ENCODE peak calls at places on chromosome 17, in ten cellular contexts. M is omental fat pad, I is brain microvascular endothelial cell, O is AG09319, Q is pancreas, K is right atrium auricular region, N is ascending aorta, L is body of pancreas, S is type B pancreatic cell, D is coronary artery. X is an unnamed sample.

GRCh38 chr17:79622201-79622601 is 11.3 kb upstream of the RBFOX3 start:
- DNase-seq in L (peak; percentile 4), N (peak; percentile 46), S (peak; percentile 47), M (no peak), D (peak; percentile 71), K (no peak), O (no peak), Q (peak; percentile 3), I (no peak), X (peak; percentile 83)

GRCh38 chr17:72139213-72139612 is 18.4 kb downstream of the SOX9 start:
- DNase-seq in S (no peak), N (no peak), I (no peak), L (no peak), M (no peak), O (no peak), K (no peak), D (no peak), Q (no peak), X (no peak)

GRCh38 chr17:50208611-50209061 is 7.2 kb upstream of the COL1A1 start:
- DNase-seq in K (no peak), L (no peak), M (no peak), S (no peak), I (no peak), N (peak; percentile 55), Q (no peak), O (no peak), D (peak; percentile 71), X (no peak)

GRCh38 chr17:37844158-37844976 is 79.8 kb upstream of the TBC1D3K start:
- DNase-seq in Q (peak; percentile 35), N (peak; percentile 77), M (no peak), S (no peak), D (peak; percentile 67), L (peak; percentile 44), O (peak; percentile 10), K (no peak), I (peak; percentile 57), X (no peak)

GRCh38 chr17:74059471-74059870 is 144.0 kb upstream of the RPL38 start:
- DNase-seq in K (no peak), M (no peak), N (no peak), O (no peak), S (no peak), D (no peak), I (no peak), Q (peak; percentile 18), L (peak; percentile 14), X (no peak)

GRCh38 chr17:41015473-41015872 is 6.5 kb upstream of the KRTAP3-1 start:
- DNase-seq in Q (no peak), S (no peak), K (no peak), O (no peak), D (no peak), L (no peak), I (no peak), M (no peak), N (no peak), X (no peak)

GRCh38 chr17:3475155-3475808 is 515 bp upstream of the ASPA start:
- DNase-seq in L (no peak), N (no peak), Q (no peak), O (no peak), D (no peak), S (no peak), I (no peak), M (no peak), K (no peak), X (no peak)

GRCh38 chr17:17018612-17019429 is 23.4 kb upstream of the MPRIP start:
- DNase-seq in N (no peak), K (no peak), M (no peak), S (no peak), I (no peak), D (no peak), O (no peak), L (peak; percentile 80), Q (peak; percentile 69), X (no peak)

GRCh38 chr17:74646231-74646630 is 22.7 kb upstream of the CD300E start:
- DNase-seq in D (no peak), Q (no peak), O (no peak), S (no peak), N (no peak), L (no peak), I (peak; percentile 2), K (no peak), M (no peak), X (no peak)

GRCh38 chr17:56599566-56599965 is 6.1 kb downstream of the NOG start:
- DNase-seq in L (no peak), S (no peak), I (no peak), D (no peak), Q (no peak), K (no peak), N (no peak), O (no peak), M (no peak), X (no peak)

GRCh38 chr17:59785091-59785799 is 77.8 kb downstream of the VMP1 start:
- DNase-seq in Q (no peak), O (no peak), L (no peak), S (no peak), D (no peak), M (no peak), N (no peak), I (no peak), K (no peak), X (no peak)

GRCh38 chr17:32124985-32125847 is 17.1 kb upstream of the RHOT1 start:
- DNase-seq in I (no peak), L (peak; percentile 20), N (peak; percentile 41), S (no peak), O (no peak), M (no peak), Q (no peak), D (no peak), K (no peak), X (no peak)

GRCh38 chr17:1634841-1635650 is 6.4 kb upstream of the SLC43A2 start:
- DNase-seq in Q (no peak), I (no peak), O (no peak), K (no peak), L (no peak), M (no peak), S (no peak), D (no peak), N (no peak), X (no peak)

GRCh38 chr17:63140255-63140654 is 174.2 kb downstream of the TANC2 start:
- DNase-seq in D (no peak), K (no peak), Q (no peak), S (no peak), I (peak; percentile 37), N (no peak), O (no peak), M (no peak), L (no peak), X (no peak)

DNA sequence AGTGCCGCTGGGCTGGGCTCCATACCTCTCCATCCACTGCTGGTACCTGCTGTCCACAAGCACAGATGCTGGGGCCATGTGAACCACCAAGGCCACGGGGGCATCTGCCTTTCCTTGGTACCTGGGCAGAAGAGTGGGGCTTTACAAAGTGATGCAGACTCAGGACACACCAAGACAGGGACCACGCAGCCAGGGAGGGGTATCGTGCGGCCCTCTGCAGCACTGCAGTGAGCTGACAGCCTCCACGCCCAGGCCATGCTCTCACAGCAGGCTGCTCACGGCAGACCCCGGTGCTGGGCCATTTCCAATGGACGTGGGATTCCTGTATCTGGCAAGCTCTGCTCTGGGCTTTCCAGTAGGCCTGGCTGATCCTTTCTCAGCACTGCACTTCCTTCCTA is 14.4 kb downstream of the ELAC2 start:
- DNase-seq in Q (no peak), S (no peak), M (no peak), K (no peak), L (no peak), I (no peak), O (no peak), D (no peak), N (no peak), X (no peak)
- TF ChIP-seq CTCF in Q (no peak), S (peak; percentile 14), M (no peak), K (peak; percentile 19), L (no peak), I (no peak), O (no peak), D (no peak), N (no peak), X (no peak)

GRCh38 chr17:14808425-14808824 is 456.7 kb downstream of the PMP22 start:
- DNase-seq in S (no peak), D (no peak), M (no peak), O (no peak), I (no peak), N (no peak), Q (no peak), L (no peak), K (no peak), X (no peak)

GRCh38 chr17:14803781-14804180 is 461.3 kb downstream of the PMP22 start:
- DNase-seq in O (no peak), N (no peak), Q (no peak), D (no peak), K (no peak), I (no peak), L (no peak), M (no peak), S (no peak), X (no peak)

GRCh38 chr17:14805348-14805747 is 459.8 kb downstream of the PMP22 start:
- DNase-seq in L (no peak), I (no peak), K (no peak), S (no peak), D (no peak), M (no peak), Q (no peak), N (no peak), O (no peak), X (no peak)
- TF ChIP-seq CTCF in L (no peak), I (peak; percentile 35), K (no peak), S (peak; percentile 51), D (no peak), M (no peak), Q (no peak), N (no peak), O (no peak), X (no peak)

DNA sequence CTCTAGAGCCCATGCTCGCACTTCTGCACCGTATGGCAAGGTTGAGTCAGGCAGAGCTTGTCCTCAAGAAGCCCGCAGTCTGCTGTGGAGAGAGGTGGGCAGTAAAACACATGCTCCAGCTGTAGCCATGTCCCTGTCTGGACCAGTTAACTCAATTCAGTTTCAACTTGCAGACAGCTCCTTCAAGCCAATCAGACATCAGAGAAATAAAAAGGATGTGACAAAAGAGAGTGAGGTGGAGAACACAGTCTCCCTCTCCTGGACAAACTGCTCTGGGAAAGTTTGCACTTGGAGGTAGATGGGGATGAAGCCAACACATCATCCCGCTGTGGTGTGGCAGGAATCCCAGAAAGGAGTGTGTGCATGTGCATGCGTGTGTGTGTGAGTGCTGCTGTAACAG is 358.5 kb upstream of the ASIC2 start:
- DNase-seq in I (no peak), K (no peak), Q (no peak), N (peak; percentile 46), L (no peak), S (no peak), D (no peak), O (no peak), M (no peak), X (no peak)
- TF ChIP-seq CTCF in I (no peak), K (no peak), Q (no peak), N (no peak), L (no peak), S (peak; percentile 42), D (no peak), O (no peak), M (no peak), X (no peak)

DNA sequence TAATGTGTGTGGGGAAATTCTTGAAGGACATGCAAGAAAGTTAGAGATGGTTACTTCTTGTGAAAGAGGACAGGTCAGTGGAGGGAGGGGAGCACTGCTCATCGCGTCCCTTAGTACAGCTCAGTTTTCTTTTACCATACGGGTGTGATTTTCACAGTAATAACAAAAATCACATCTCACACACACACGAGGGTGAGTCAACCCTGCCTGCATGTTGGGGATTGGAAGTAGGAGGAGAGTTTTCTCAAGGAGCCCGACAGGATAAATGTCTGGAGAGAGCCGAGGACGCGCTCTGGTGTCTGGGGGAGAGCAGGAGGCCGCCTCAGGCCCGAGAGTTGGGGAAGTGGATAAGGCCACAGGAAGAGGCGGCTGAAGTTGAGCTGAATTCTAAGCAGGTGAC is 16.4 kb downstream of the PLCD3 start:
- DNase-seq in D (no peak), L (no peak), S (no peak), M (no peak), K (no peak), Q (no peak), N (no peak), I (peak; percentile 28), O (no peak), X (no peak)
- TF ChIP-seq CTCF in D (no peak), L (no peak), S (no peak), M (no peak), K (no peak), Q (no peak), N (no peak), I (no peak), O (no peak), X (no peak)